ENCODE peak calls at places on chromosome 18, in eight cellular contexts. One of them, this sample, is unnamed.
A peak's percentile ranks its signal among the peaks of the same experiment; 100 is the strongest.

GRCh38 chr18:49499046-49499637 is 12.1 kb upstream of the C18orf32 start:
- DNase-seq in lower leg skin: no peak
- DNase-seq in activated CD8-positive, alpha-beta memory T cell treated with anti-CD3 and anti-CD28 coated beads for 24 hours: no peak
- DNase-seq in retina: no peak
- DNase-seq in lung: no peak
- DNase-seq in dorsolateral prefrontal cortex: no peak
- DNase-seq in germinal center: no peak
- DNase-seq in SK-N-DZ: no peak
- DNase-seq in this sample: no peak

GRCh38 chr18:3180325-3180724 is 39.4 kb downstream of the MYOM1 start:
- DNase-seq in germinal center: no peak
- DNase-seq in activated CD8-positive, alpha-beta memory T cell treated with anti-CD3 and anti-CD28 coated beads for 24 hours: no peak
- DNase-seq in lung: no peak
- DNase-seq in retina: no peak
- DNase-seq in dorsolateral prefrontal cortex: no peak
- DNase-seq in lower leg skin: no peak
- DNase-seq in SK-N-DZ: no peak
- DNase-seq in this sample: no peak

GRCh38 chr18:6960124-6960523 is 157.5 kb downstream of the LAMA1 start:
- DNase-seq in lower leg skin: no peak
- DNase-seq in retina: no peak
- DNase-seq in activated CD8-positive, alpha-beta memory T cell treated with anti-CD3 and anti-CD28 coated beads for 24 hours: no peak
- DNase-seq in dorsolateral prefrontal cortex: no peak
- DNase-seq in lung: no peak
- DNase-seq in SK-N-DZ: no peak
- DNase-seq in germinal center: no peak
- DNase-seq in this sample: no peak

GRCh38 chr18:73340135-73340934 is 472.5 kb upstream of the NETO1 start:
- DNase-seq in germinal center: no peak
- DNase-seq in activated CD8-positive, alpha-beta memory T cell treated with anti-CD3 and anti-CD28 coated beads for 24 hours: no peak
- DNase-seq in SK-N-DZ: no peak
- DNase-seq in lung: peak; percentile 32
- DNase-seq in dorsolateral prefrontal cortex: no peak
- DNase-seq in lower leg skin: no peak
- DNase-seq in retina: no peak
- DNase-seq in this sample: no peak

GRCh38 chr18:28961669-28962228 is 784.8 kb upstream of the CDH2 start:
- DNase-seq in dorsolateral prefrontal cortex: no peak
- DNase-seq in lower leg skin: no peak
- DNase-seq in lung: no peak
- DNase-seq in activated CD8-positive, alpha-beta memory T cell treated with anti-CD3 and anti-CD28 coated beads for 24 hours: no peak
- DNase-seq in germinal center: no peak
- DNase-seq in retina: peak; percentile 13
- DNase-seq in SK-N-DZ: peak; percentile 51
- DNase-seq in this sample: no peak

GRCh38 chr18:6653880-6654279 is 75.6 kb upstream of the ARHGAP28 start:
- DNase-seq in activated CD8-positive, alpha-beta memory T cell treated with anti-CD3 and anti-CD28 coated beads for 24 hours: no peak
- DNase-seq in germinal center: no peak
- DNase-seq in SK-N-DZ: no peak
- DNase-seq in retina: no peak
- DNase-seq in lower leg skin: no peak
- DNase-seq in dorsolateral prefrontal cortex: no peak
- DNase-seq in lung: no peak
- DNase-seq in this sample: no peak

GRCh38 chr18:50038448-50038847 is 156.5 kb downstream of the MYO5B start:
- DNase-seq in SK-N-DZ: no peak
- DNase-seq in lung: no peak
- DNase-seq in retina: no peak
- DNase-seq in activated CD8-positive, alpha-beta memory T cell treated with anti-CD3 and anti-CD28 coated beads for 24 hours: no peak
- DNase-seq in germinal center: no peak
- DNase-seq in dorsolateral prefrontal cortex: no peak
- DNase-seq in lower leg skin: no peak
- DNase-seq in this sample: peak; percentile 71

GRCh38 chr18:76149284-76149683 is 345.8 kb downstream of the ZNF516 start:
- DNase-seq in activated CD8-positive, alpha-beta memory T cell treated with anti-CD3 and anti-CD28 coated beads for 24 hours: no peak
- DNase-seq in lower leg skin: no peak
- DNase-seq in germinal center: no peak
- DNase-seq in lung: no peak
- DNase-seq in retina: no peak
- DNase-seq in dorsolateral prefrontal cortex: no peak
- DNase-seq in SK-N-DZ: no peak
- DNase-seq in this sample: no peak

GRCh38 chr18:63119647-63120046 is 199.9 kb downstream of the BCL2 start:
- DNase-seq in lower leg skin: no peak
- DNase-seq in germinal center: no peak
- DNase-seq in activated CD8-positive, alpha-beta memory T cell treated with anti-CD3 and anti-CD28 coated beads for 24 hours: peak; percentile 56
- DNase-seq in SK-N-DZ: no peak
- DNase-seq in lung: no peak
- DNase-seq in dorsolateral prefrontal cortex: peak; percentile 24
- DNase-seq in retina: peak; percentile 46
- DNase-seq in this sample: peak; percentile 24

GRCh38 chr18:65817178-65817577 is 66.4 kb downstream of the CDH7 start:
- DNase-seq in SK-N-DZ: no peak
- DNase-seq in lung: no peak
- DNase-seq in dorsolateral prefrontal cortex: no peak
- DNase-seq in activated CD8-positive, alpha-beta memory T cell treated with anti-CD3 and anti-CD28 coated beads for 24 hours: no peak
- DNase-seq in germinal center: no peak
- DNase-seq in lower leg skin: no peak
- DNase-seq in retina: no peak
- DNase-seq in this sample: no peak

GRCh38 chr18:21456428-21457178 is 143.9 kb downstream of the ESCO1 start:
- DNase-seq in dorsolateral prefrontal cortex: no peak
- DNase-seq in lung: no peak
- DNase-seq in lower leg skin: no peak
- DNase-seq in SK-N-DZ: no peak
- DNase-seq in germinal center: no peak
- DNase-seq in activated CD8-positive, alpha-beta memory T cell treated with anti-CD3 and anti-CD28 coated beads for 24 hours: no peak
- DNase-seq in retina: no peak
- DNase-seq in this sample: no peak

GRCh38 chr18:61531182-61531581 is 198.0 kb downstream of the CDH20 start:
- DNase-seq in retina: peak; percentile 36
- DNase-seq in lower leg skin: no peak
- DNase-seq in lung: no peak
- DNase-seq in activated CD8-positive, alpha-beta memory T cell treated with anti-CD3 and anti-CD28 coated beads for 24 hours: no peak
- DNase-seq in germinal center: no peak
- DNase-seq in SK-N-DZ: no peak
- DNase-seq in dorsolateral prefrontal cortex: peak; percentile 86
- DNase-seq in this sample: no peak

GRCh38 chr18:65235966-65236634 is 514.7 kb upstream of the CDH7 start:
- DNase-seq in activated CD8-positive, alpha-beta memory T cell treated with anti-CD3 and anti-CD28 coated beads for 24 hours: no peak
- DNase-seq in lung: no peak
- DNase-seq in germinal center: no peak
- DNase-seq in dorsolateral prefrontal cortex: peak; percentile 2
- DNase-seq in retina: peak; percentile 76
- DNase-seq in lower leg skin: no peak
- DNase-seq in SK-N-DZ: peak; percentile 19
- DNase-seq in this sample: peak; percentile 62

GRCh38 chr18:13392029-13392750 is 173.6 kb downstream of the LDLRAD4 start:
- DNase-seq in dorsolateral prefrontal cortex: no peak
- DNase-seq in SK-N-DZ: no peak
- DNase-seq in lower leg skin: no peak
- DNase-seq in germinal center: no peak
- DNase-seq in lung: no peak
- DNase-seq in activated CD8-positive, alpha-beta memory T cell treated with anti-CD3 and anti-CD28 coated beads for 24 hours: peak; percentile 49
- DNase-seq in retina: no peak
- DNase-seq in this sample: no peak

GRCh38 chr18:34976899-34977786 is 64.1 kb upstream of the MAPRE2 start:
- DNase-seq in lower leg skin: peak; percentile 56
- DNase-seq in dorsolateral prefrontal cortex: peak; percentile 73
- DNase-seq in germinal center: peak; percentile 79
- DNase-seq in retina: peak; percentile 92
- DNase-seq in SK-N-DZ: peak; percentile 57
- DNase-seq in activated CD8-positive, alpha-beta memory T cell treated with anti-CD3 and anti-CD28 coated beads for 24 hours: peak; percentile 91
- DNase-seq in lung: peak; percentile 73
- DNase-seq in this sample: no peak